ENCODE peak calls at places on chromosomes 12 and 14, in four cellular contexts. J is foreskin fibroblast, A is omental fat pad, U is Peyer's patch. B is an unnamed sample.

GRCh38 chr14:70808023-70808401 is 1.3 kb downstream of the MAP3K9 start:
- DNase-seq in J (no peak), A (no peak), U (peak), B (no peak)

GRCh38 chr12:128644664-128645296 is 179.0 kb downstream of the SLC15A4 start:
- DNase-seq in J (no peak), A (no peak), U (peak), B (no peak)

GRCh38 chr12:75666980-75667359 is 155.6 kb upstream of the KRR1 start:
- DNase-seq in J (peak), A (no peak), U (no peak), B (no peak)

GRCh38 chr12:98741229-98741614 is 96.1 kb downstream of the APAF1 start:
- DNase-seq in J (peak), A (no peak), U (no peak), B (no peak)

GRCh38 chr14:38536376-38537038 is 280.6 kb upstream of the CLEC14A start:
- DNase-seq in J (no peak), A (no peak), U (no peak), B (no peak)

GRCh38 chr14:69756298-69756697 is 10.6 kb upstream of the SRSF5 start:
- DNase-seq in J (no peak), A (no peak), U (no peak), B (no peak)

GRCh38 chr14:49879683-49880204 is 13.1 kb upstream of the ARF6 start:
- DNase-seq in J (no peak), A (no peak), U (no peak), B (no peak)

GRCh38 chr12:115261249-115261648 is 577.3 kb upstream of the TBX3 start:
- DNase-seq in J (no peak), A (no peak), U (no peak), B (no peak)

GRCh38 chr12:69738351-69739286 is at the start of gene RAB3IP:
- DNase-seq in J (peak), A (peak), U (peak), B (peak)

GRCh38 chr12:76029982-76030377 is 1.6 kb downstream of the PHLDA1 start:
- DNase-seq in J (no peak), A (no peak), U (no peak), B (no peak)

GRCh38 chr12:25682421-25682820 is 129.3 kb upstream of the LMNTD1 start:
- DNase-seq in J (no peak), A (no peak), U (no peak), B (no peak)

GRCh38 chr14:69281450-69282169 is 21.7 kb downstream of the GALNT16 start:
- DNase-seq in J (no peak), A (no peak), U (no peak), B (no peak)

GRCh38 chr12:27709932-27710591 is 570 bp upstream of the MRPS35 start:
- DNase-seq in J (peak), A (no peak), U (peak), B (no peak)

GRCh38 chr14:68939893-68940613 is 39.0 kb downstream of the ACTN1 start:
- DNase-seq in J (peak), A (no peak), U (no peak), B (peak)

GRCh38 chr12:56462565-56462964 is 5.8 kb upstream of the SPRYD4 start:
- DNase-seq in J (no peak), A (no peak), U (no peak), B (no peak)

GRCh38 chr12:101485015-101485414 is 9.9 kb downstream of the SPIC start:
- DNase-seq in J (no peak), A (no peak), U (no peak), B (no peak)

GRCh38 chr12:87425942-87426554 is 603.2 kb downstream of the C12orf50 start:
- DNase-seq in J (no peak), A (no peak), U (no peak), B (no peak)

GRCh38 chr12:127077262-127078045 is 1189.5 kb upstream of the TMEM132C start:
- DNase-seq in J (no peak), A (no peak), U (no peak), B (no peak)

GRCh38 chr12:127083028-127083949 is 1183.7 kb upstream of the TMEM132C start:
- DNase-seq in J (peak), A (no peak), U (no peak), B (no peak)

GRCh38 chr12:127078577-127079350 is 1188.2 kb upstream of the TMEM132C start:
- DNase-seq in J (peak), A (no peak), U (no peak), B (no peak)

GRCh38 chr12:127081058-127081457 is 1185.9 kb upstream of the TMEM132C start:
- DNase-seq in J (no peak), A (no peak), U (no peak), B (no peak)

DNA sequence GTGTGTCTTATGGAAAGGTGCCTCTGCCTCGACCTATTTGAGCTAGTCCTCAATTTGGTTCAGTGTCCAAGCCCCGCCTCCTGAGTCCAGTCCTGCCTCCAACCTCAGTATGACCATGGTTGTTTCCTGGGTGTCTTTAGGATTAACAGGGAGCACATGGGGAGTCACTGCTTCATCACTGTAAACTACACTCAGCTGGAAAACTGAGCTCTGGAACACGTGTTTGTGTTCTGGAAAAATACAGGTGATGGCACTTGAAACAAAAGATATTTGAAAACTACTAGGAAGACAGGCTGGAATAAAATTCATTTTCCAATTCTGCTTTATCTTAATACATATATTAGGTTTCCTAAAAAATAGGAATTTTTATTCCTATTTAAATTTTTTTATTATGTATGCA is 1187.3 kb upstream of the TMEM132C start:
- DNase-seq in J (no peak), A (no peak), U (no peak), B (no peak)
- TF ChIP-seq CTCF in J (no peak), A (no peak), U (no peak), B (no peak)

GRCh38 chr14:37114559-37114958 is 57.8 kb downstream of the SLC25A21 start:
- DNase-seq in J (no peak), A (no peak), U (no peak), B (no peak)

GRCh38 chr14:37122288-37122687 is 50.1 kb downstream of the SLC25A21 start:
- DNase-seq in J (peak), A (no peak), U (no peak), B (no peak)

GRCh38 chr14:37118673-37119366 is 53.6 kb downstream of the SLC25A21 start:
- DNase-seq in J (no peak), A (no peak), U (no peak), B (no peak)

GRCh38 chr14:37114039-37114438 is 58.4 kb downstream of the SLC25A21 start:
- DNase-seq in J (peak), A (no peak), U (no peak), B (no peak)

DNA sequence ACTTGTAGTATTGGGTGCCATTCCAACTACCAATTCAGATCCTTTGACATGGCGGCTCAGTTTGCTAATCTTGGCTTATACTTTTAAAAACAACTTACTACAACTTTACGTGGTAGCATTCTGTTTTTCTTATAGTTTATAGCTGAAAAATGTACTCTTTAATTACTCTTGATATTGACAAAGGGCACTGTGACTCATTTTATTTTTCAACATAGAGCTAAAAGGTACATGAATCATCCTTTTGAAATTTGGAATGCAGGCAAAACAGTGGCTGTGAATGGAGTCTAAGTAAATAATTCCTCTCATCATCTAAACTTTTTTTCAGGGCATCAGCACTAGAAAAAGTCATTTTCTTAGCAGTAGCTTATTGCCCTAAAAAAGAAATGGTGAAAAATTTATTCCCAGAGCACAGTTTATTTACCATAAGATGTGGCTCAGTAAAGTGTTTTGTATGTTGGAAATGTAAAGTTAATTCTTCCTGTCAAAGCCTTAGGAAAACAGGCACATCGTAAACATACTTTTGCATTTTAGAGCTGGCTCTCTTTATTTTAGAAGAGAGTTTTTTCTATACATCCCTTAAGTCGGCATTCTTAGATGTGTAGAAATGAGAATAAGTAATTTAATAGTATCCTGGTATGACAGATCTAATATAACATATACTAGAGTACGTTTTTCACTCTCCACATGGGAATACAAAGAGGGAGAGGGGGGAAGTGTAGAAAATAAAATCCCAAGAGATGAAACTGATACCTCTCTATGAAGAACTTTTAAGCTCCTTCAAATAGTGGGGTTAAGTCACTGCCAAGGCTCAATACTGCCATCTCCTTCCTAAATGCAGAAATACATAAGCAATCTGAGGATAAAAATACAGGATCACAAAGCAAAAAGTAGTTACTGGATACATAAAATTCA is 55.2 kb downstream of the SLC25A21 start:
- DNase-seq in J (peak), A (no peak), U (no peak), B (no peak)
- TF ChIP-seq CTCF in J (peak), A (no peak), U (no peak), B (peak)

DNA sequence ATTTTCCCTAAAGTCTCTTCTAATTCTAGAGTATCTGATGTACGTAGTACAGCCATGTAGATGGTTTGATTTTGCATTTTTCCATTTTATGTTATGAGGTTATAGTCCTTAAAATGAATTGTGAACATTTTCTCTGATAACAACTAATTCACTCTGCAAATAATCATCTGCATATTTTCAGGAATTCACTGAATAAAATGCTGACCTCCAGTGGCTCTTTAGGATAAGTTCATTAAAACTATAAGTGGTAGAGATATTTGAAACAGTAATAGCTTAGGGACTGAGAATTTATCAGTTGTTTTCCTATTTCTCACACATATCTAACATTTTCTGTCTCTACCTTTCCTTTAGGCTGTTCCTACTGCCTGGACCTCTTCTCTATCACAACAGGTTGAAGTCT is 4.4 kb downstream of the MSRB3 start:
- DNase-seq in J (no peak), A (no peak), U (no peak), B (no peak)
- TF ChIP-seq CTCF in J (peak), A (no peak), U (no peak), B (no peak)

GRCh38 chr12:72472350-72472749 is 200.2 kb downstream of the TRHDE start:
- DNase-seq in J (no peak), A (no peak), U (no peak), B (no peak)
- TF ChIP-seq CTCF in J (no peak), A (no peak), U (no peak), B (no peak)

GRCh38 chr12:57896437-57897201 is 44.7 kb upstream of the ATP23 start:
- DNase-seq in J (peak), A (no peak), U (peak), B (no peak)
- TF ChIP-seq CTCF in J (peak), A (no peak), U (peak), B (peak)

DNA sequence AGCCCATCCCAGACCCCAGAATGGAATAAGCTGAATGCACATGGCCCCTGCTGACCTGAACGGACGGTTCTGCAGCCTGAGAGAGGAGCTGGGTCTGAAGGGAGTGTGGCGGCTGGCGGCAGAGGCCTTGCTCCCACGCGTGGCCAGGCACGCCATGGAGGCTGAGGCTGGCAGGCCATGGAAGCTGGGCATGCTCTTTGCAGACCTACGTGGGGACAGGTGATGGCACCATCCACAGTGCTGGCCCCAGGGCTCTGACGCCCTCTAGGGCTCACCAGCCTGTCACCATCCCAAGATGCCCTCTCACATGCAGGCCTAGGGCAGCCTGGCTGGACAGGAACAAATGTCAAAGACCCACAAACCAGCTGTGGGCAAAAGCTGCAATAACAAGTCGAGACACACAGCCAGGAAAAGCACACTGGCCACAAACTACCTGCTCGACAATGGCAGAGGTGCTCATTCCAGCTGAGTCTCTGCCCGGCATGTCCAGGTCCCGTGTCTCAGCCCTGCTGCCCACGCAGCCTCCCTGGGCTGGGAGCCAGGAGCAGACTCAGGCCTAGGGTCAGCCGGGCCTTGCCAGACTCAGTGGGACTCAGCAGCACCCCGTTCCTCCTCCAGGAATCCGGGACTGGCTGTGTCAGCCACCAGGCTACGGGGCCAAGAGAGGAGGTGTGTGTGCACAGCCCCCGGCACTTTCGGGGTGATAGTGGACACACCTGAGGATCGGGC is 19.7 kb downstream of the BTBD6 start:
- DNase-seq in J (no peak), A (no peak), U (no peak), B (no peak)
- TF ChIP-seq CTCF in J (no peak), A (no peak), U (peak), B (no peak)

DNA sequence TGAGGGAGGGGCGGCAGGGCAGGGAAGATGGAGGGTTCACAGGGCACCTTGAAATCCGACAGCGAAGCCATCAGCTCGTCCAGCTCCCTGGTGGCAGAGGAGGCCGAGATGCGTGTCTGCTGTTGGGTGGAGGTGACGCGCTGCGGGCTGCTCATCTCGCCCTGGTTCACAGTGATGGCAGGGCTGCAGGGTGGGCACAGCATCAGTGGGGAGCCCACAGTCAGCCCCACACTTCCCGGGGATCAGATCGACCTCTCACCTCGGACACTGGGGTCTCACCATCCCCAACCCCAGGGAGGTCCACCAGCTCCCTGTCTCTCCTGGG is 20.6 kb upstream of the RPLP0 start:
- DNase-seq in J (no peak), A (no peak), U (no peak), B (no peak)
- TF ChIP-seq CTCF in J (no peak), A (no peak), U (no peak), B (no peak)

GRCh38 chr14:58887931-58888330 is 250.2 kb downstream of the DACT1 start:
- DNase-seq in J (no peak), A (no peak), U (no peak), B (no peak)

GRCh38 chr14:58878740-58879139 is 241.0 kb downstream of the DACT1 start:
- DNase-seq in J (no peak), A (no peak), U (no peak), B (no peak)

GRCh38 chr14:58881433-58881832 is 243.7 kb downstream of the DACT1 start:
- DNase-seq in J (no peak), A (no peak), U (no peak), B (no peak)

GRCh38 chr14:58882577-58883018 is 244.8 kb downstream of the DACT1 start:
- DNase-seq in J (peak), A (no peak), U (no peak), B (no peak)

GRCh38 chr14:58884442-58884841 is 246.7 kb downstream of the DACT1 start:
- DNase-seq in J (no peak), A (no peak), U (no peak), B (no peak)
- TF ChIP-seq CTCF in J (peak), A (no peak), U (peak), B (peak)

B was measured in osteocyte.